ENCODE peak calls at places on chromosomes 3 and 15, in nine cellular contexts. F is WERI-Rb-1; C is naive thymus-derived CD4-positive, alpha-beta T cell; H is transverse colon; E is spleen; P is HCT116; Y is DND-41; M is GM23248; W is neuronal stem cell. X is an unnamed sample. For H3K9me3, the result is how much of the 10 kb centered on the place peaks cover.

GRCh38 chr3:186871403-186871924 is 29.0 kb downstream of the ADIPOQ start:
- DNase-seq in F (no peak), C (peak), H (no peak), E (no peak), P (no peak), Y (no peak), M (no peak), W (no peak), X (no peak)

GRCh38 chr3:14563946-14564539 is 23.9 kb upstream of the GRIP2 start:
- DNase-seq in F (no peak), C (no peak), H (no peak), E (no peak), P (no peak), Y (no peak), M (no peak), W (no peak), X (no peak)

GRCh38 chr3:28053759-28054158 is 187.7 kb upstream of the CMC1 start:
- DNase-seq in F (no peak), C (no peak), H (no peak), E (no peak), P (peak), Y (no peak), M (peak), W (no peak), X (peak)

GRCh38 chr3:38811822-38812221 is 4.2 kb downstream of the SCN10A start:
- DNase-seq in F (no peak), C (no peak), H (no peak), E (no peak), P (no peak), Y (no peak), M (no peak), W (no peak), X (no peak)

GRCh38 chr3:42204867-42205599 is 61.0 kb downstream of the CCK start:
- DNase-seq in F (no peak), C (no peak), H (no peak), E (no peak), P (no peak), Y (no peak), M (no peak), W (no peak), X (no peak)

GRCh38 chr3:133271491-133271890 is 128.4 kb upstream of the BFSP2 start:
- DNase-seq in F (peak), C (no peak), H (no peak), E (no peak), P (no peak), Y (no peak), M (peak), W (no peak), X (no peak)

GRCh38 chr3:189824629-189825312 is 193.6 kb downstream of the TP63 start:
- DNase-seq in F (no peak), C (no peak), H (no peak), E (no peak), P (no peak), Y (no peak), M (peak), W (no peak), X (peak)

GRCh38 chr3:17088602-17089313 is 204.0 kb downstream of the PLCL2 start:
- DNase-seq in F (no peak), C (no peak), H (peak), E (no peak), P (no peak), Y (peak), M (no peak), W (no peak), X (no peak)

GRCh38 chr15:100529556-100529955 is 806 bp upstream of the CERS3 start:
- DNase-seq in F (no peak), C (peak), H (no peak), E (no peak), P (no peak), Y (no peak), M (no peak), W (no peak), X (no peak)

GRCh38 chr15:100520132-100520921 is 8.4 kb downstream of the CERS3 start:
- DNase-seq in F (no peak), C (no peak), H (no peak), E (no peak), P (no peak), Y (peak), M (no peak), W (no peak), X (no peak)

GRCh38 chr15:100528833-100529428 is at the start of gene CERS3:
- DNase-seq in F (no peak), C (no peak), H (no peak), E (no peak), P (no peak), Y (no peak), M (no peak), W (no peak), X (no peak)

GRCh38 chr15:100521907-100522306 is 6.8 kb downstream of the CERS3 start:
- DNase-seq in F (no peak), C (no peak), H (no peak), E (no peak), P (no peak), Y (no peak), M (no peak), W (no peak), X (no peak)

GRCh38 chr15:100525894-100526512 is 2.7 kb downstream of the CERS3 start:
- DNase-seq in F (no peak), C (no peak), H (peak), E (no peak), P (no peak), Y (no peak), M (no peak), W (no peak), X (no peak)
- H3K27ac ChIP-seq in F (no peak), C (no peak), H (no peak), E (no peak), P (no peak), Y (no peak), M (no peak), W (no peak), X (no peak)

GRCh38 chr3:49219132-49219531 is 47.7 kb downstream of the KLHDC8B start:
- DNase-seq in F (no peak), C (no peak), H (no peak), E (no peak), P (no peak), Y (no peak), M (no peak), W (no peak), X (no peak)

GRCh38 chr3:49217688-49218470 is 46.5 kb downstream of the KLHDC8B start:
- DNase-seq in F (peak), C (no peak), H (peak), E (no peak), P (no peak), Y (no peak), M (peak), W (no peak), X (no peak)

GRCh38 chr3:49222002-49222401 is 50.6 kb downstream of the KLHDC8B start:
- DNase-seq in F (no peak), C (no peak), H (no peak), E (no peak), P (no peak), Y (no peak), M (no peak), W (no peak), X (no peak)
- H3K9me3 ChIP-seq in F (under half), C (under half), H (under half), E (under half), P (under half), Y (under half), M (under half), W (under half), X (under half)

DNA sequence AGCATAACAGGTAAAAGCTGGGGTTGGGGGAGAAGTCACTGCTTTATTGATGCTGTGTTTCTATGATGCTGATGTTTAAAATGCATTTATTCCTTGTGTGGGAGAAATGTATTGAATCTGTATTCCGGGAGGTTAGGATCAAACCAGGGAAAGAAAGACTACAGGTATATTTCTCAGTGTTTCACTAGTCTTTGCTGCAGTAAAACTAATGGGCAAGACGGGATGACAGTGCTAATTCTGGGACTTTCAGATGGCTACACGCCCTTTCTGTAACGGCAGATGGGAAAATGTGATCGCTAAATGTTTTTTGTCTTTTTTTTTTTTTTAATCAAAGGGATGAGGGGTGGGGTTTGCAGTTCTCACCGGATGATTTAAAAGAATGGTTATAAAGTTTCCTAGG is 392 bp downstream of the CNTN6 start:
- DNase-seq in F (no peak), C (no peak), H (no peak), E (no peak), P (no peak), Y (no peak), M (no peak), W (no peak), X (no peak)
- H3K4me3 ChIP-seq in F (peak), C (no peak), H (no peak), E (no peak), P (no peak), Y (no peak), M (no peak), W (peak), X (no peak)

GRCh38 chr3:102181202-102181920 is 253.5 kb upstream of the ZPLD1 start:
- DNase-seq in F (no peak), C (no peak), H (no peak), E (no peak), P (no peak), Y (no peak), M (peak), W (no peak), X (no peak)
- H3K27ac ChIP-seq in F (no peak), C (no peak), H (peak), E (peak), P (no peak), Y (no peak), M (peak), W (no peak), X (no peak)

DNA sequence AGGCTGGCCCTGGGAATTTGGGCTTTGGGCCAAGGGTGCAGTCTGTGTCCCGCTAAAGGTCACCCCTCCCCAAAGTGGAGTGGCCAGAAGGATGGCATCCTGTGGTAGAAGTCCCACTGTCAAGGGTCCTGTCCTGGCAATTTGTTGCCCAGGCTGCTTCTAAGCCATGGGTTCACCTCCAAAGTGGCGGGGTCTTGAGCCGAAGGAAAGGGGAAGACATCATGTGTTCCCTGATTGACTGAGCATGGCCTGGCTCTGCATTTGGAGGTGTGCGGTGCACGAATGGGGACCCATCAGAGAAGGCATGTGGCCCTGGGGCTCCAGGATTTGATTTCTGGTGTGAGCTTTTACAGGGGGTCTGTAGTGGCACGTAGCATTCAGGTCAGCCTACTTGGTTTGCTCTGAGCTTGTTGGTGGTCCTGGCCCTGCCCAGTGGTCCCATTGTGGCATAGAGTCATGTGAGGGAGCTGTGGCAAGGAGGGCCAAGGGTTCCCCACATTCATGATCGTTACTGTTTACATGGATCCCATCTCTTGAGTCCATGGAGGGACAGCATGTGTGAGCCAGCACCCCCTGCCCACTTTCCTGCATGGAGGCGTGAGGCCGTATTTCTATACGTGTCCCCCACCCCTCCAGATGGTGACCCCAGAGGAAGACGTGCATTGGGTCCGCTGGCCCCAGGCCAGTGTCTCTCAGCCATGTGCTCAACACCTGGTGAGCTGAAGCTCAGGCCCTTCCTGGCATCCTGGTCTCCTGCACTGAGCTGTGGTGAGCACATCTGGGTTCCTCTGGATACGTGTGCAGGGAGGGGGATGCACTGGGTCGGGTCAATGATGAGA is 225.1 kb downstream of the SNRPN start:
- DNase-seq in F (no peak), C (no peak), H (peak), E (peak), P (no peak), Y (peak), M (no peak), W (no peak), X (no peak)
- H3K9me3 ChIP-seq in F (under half), C (under half), H (under half), E (under half), P (under half), Y (half or more), M (under half), W (half or more), X (under half)

GRCh38 chr15:24848050-24848449 is 106.7 kb upstream of the SNRPN start:
- DNase-seq in F (peak), C (no peak), H (no peak), E (no peak), P (no peak), Y (no peak), M (peak), W (no peak), X (no peak)
- H3K4me3 ChIP-seq in F (peak), C (no peak), H (no peak), E (no peak), P (no peak), Y (no peak), M (peak), W (peak), X (no peak)

GRCh38 chr15:50248994-50249586 is 16.4 kb downstream of the HDC start:
- DNase-seq in F (no peak), C (no peak), H (no peak), E (no peak), P (no peak), Y (no peak), M (peak), W (no peak), X (no peak)

GRCh38 chr15:50244959-50245624 is 20.4 kb downstream of the HDC start:
- DNase-seq in F (no peak), C (no peak), H (no peak), E (no peak), P (no peak), Y (no peak), M (no peak), W (no peak), X (no peak)

GRCh38 chr15:50249704-50250103 is 15.8 kb downstream of the HDC start:
- DNase-seq in F (no peak), C (no peak), H (no peak), E (no peak), P (no peak), Y (no peak), M (no peak), W (no peak), X (no peak)

GRCh38 chr15:50250789-50251394 is 14.6 kb downstream of the HDC start:
- DNase-seq in F (peak), C (no peak), H (no peak), E (no peak), P (no peak), Y (no peak), M (no peak), W (no peak), X (no peak)

DNA sequence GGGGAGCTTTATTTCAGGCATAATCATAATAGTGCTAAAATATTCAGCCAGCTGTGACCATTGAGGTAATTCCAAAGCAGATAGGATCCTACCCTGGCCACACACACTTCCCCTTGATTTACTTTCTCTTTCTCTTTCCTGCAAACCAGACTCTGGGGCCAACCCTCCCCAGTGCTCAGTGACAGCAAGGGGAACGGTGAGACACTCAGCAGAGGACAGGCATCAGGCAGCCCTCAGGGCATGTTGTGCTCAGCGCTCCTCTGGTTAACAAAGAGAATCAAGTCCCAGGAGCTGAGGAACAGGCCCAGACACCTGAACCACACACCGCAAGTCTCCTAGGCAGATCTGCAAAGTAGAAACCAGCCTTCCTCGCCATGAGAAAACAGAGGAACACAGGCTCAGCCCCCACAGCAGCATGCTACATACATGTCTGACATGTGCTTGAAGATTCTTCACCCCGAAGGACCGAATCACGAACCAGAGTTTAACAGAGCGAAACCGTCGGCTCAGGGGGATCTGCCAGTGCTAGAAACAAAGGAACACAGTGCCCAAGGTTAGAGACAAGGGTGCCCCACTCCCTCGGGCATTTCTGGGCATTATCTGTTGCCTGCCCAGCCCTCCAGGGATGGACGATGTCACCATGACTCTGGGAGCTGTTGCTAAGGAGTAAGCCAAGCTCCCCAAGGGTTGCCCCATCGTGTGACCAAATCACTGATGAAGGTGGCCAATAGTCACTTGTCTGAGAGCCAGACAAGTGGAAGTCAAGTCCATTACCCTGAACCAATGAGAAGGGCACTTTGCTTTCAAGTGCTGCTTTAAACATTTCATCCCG is 17.5 kb downstream of the HDC start:
- DNase-seq in F (no peak), C (peak), H (peak), E (peak), P (no peak), Y (peak), M (no peak), W (no peak), X (peak)
- H3K27ac ChIP-seq in F (no peak), C (peak), H (no peak), E (peak), P (no peak), Y (peak), M (no peak), W (no peak), X (no peak)

GRCh38 chr3:66426135-66426534 is 74.7 kb downstream of the LRIG1 start:
- DNase-seq in F (no peak), C (no peak), H (no peak), E (no peak), P (no peak), Y (no peak), M (no peak), W (no peak), X (no peak)
- H3K9me3 ChIP-seq in F (under half), C (under half), H (under half), E (under half), P (under half), Y (under half), M (under half), W (under half), X (under half)

GRCh38 chr15:51343466-51343865 is 2.0 kb downstream of the GLDN start:
- DNase-seq in F (no peak), C (no peak), H (no peak), E (no peak), P (no peak), Y (no peak), M (no peak), W (no peak), X (no peak)

GRCh38 chr15:51341366-51342248 is at the start of gene GLDN:
- DNase-seq in F (peak), C (no peak), H (no peak), E (no peak), P (no peak), Y (no peak), M (peak), W (peak), X (no peak)

GRCh38 chr15:51338496-51338895 is at the start of gene CYP19A1:
- DNase-seq in F (no peak), C (no peak), H (no peak), E (no peak), P (no peak), Y (no peak), M (no peak), W (no peak), X (no peak)

GRCh38 chr15:51342249-51342999 is 969 bp downstream of the GLDN start:
- DNase-seq in F (no peak), C (no peak), H (no peak), E (no peak), P (no peak), Y (no peak), M (peak), W (no peak), X (no peak)
- H3K4me3 ChIP-seq in F (peak), C (no peak), H (no peak), E (no peak), P (no peak), Y (no peak), M (peak), W (peak), X (no peak)